ENCODE peak calls at places on chromosomes 2 and 18, in seven cellular contexts. A is HCT116, L is lower lobe of right lung, Y is psoas muscle, O is left lung, E is mesendoderm, Z is sigmoid colon. T is an unnamed sample. For H3K4me1, the result is how much of the 10 kb centered on the place peaks cover.

GRCh38 chr2:176188218-176188968 is at the start of gene HOXD1:
- DNase-seq in A (no peak), L (peak), E (peak), Y (peak), O (peak), Z (no peak), T (peak)

GRCh38 chr2:122390406-122390805 is 635.0 kb downstream of the TSN start:
- DNase-seq in O (no peak), Z (no peak), E (peak), Y (no peak), A (no peak), L (no peak), T (no peak)

GRCh38 chr2:109349555-109350430 is 220.8 kb downstream of the SH3RF3 start:
- DNase-seq in L (no peak), Y (no peak), O (no peak), Z (no peak), E (no peak), A (no peak), T (no peak)

GRCh38 chr2:196515041-196515440 is 124.5 kb upstream of the CCDC150 start:
- DNase-seq in Z (no peak), O (peak), L (no peak), E (no peak), Y (no peak), A (no peak), T (no peak)

GRCh38 chr18:3525870-3526420 is 76.0 kb downstream of the TGIF1 start:
- DNase-seq in Y (no peak), Z (no peak), L (no peak), A (no peak), O (no peak), E (peak), T (no peak)

GRCh38 chr2:152790883-152791282 is 72.5 kb downstream of the ARL6IP6 start:
- DNase-seq in O (no peak), Z (no peak), L (no peak), A (no peak), E (no peak), Y (no peak), T (no peak)

GRCh38 chr2:54360055-54360792 is 95.9 kb upstream of the SPTBN1 start:
- DNase-seq in A (no peak), Z (peak), O (no peak), Y (no peak), E (no peak), L (no peak), T (peak)

GRCh38 chr2:69926849-69927515 is 12.1 kb downstream of the MXD1 start:
- DNase-seq in Y (no peak), Z (no peak), L (no peak), E (no peak), A (no peak), O (no peak), T (no peak)

GRCh38 chr2:240201861-240202260 is 61.4 kb upstream of the OTOS start:
- DNase-seq in O (no peak), L (no peak), A (no peak), Y (no peak), E (no peak), Z (peak), T (no peak)

GRCh38 chr2:204950695-204951094 is 405.4 kb downstream of the PARD3B start:
- DNase-seq in E (no peak), O (no peak), Z (no peak), Y (no peak), A (no peak), L (no peak), T (no peak)

GRCh38 chr2:202765435-202765834 is 106.1 kb downstream of the ICA1L start:
- DNase-seq in L (peak), Z (no peak), A (no peak), E (peak), O (no peak), Y (no peak), T (no peak)

GRCh38 chr2:225670111-225670974 is 270.8 kb downstream of the NYAP2 start:
- DNase-seq in A (peak), O (no peak), Z (no peak), Y (no peak), E (peak), L (no peak), T (no peak)

GRCh38 chr2:185385157-185385556 is 353.4 kb upstream of the FSIP2 start:
- DNase-seq in Y (no peak), Z (no peak), A (no peak), E (no peak), O (no peak), L (no peak), T (no peak)

GRCh38 chr18:697771-698170 is 14.7 kb downstream of the ENOSF1 start:
- DNase-seq in Y (no peak), L (no peak), A (no peak), Z (no peak), O (no peak), E (peak), T (no peak)

GRCh38 chr2:215238485-215239098 is 73.3 kb upstream of the ATIC start:
- DNase-seq in E (no peak), A (no peak), O (no peak), Z (no peak), L (no peak), Y (no peak), T (no peak)

GRCh38 chr2:235960716-235961640 is 207.2 kb downstream of the GBX2 start:
- DNase-seq in Y (no peak), L (no peak), A (no peak), E (no peak), Z (peak), O (no peak), T (no peak)

GRCh38 chr2:86301711-86302202 is 35.7 kb downstream of the REEP1 start:
- DNase-seq in Z (no peak), A (no peak), Y (no peak), O (no peak), L (no peak), E (no peak), T (no peak)

GRCh38 chr2:205343103-205343502 is 339.2 kb upstream of the NRP2 start:
- DNase-seq in Y (no peak), O (no peak), A (no peak), E (peak), Z (no peak), L (no peak), T (no peak)

GRCh38 chr2:125535089-125535488 is 1120.9 kb upstream of the GYPC start:
- DNase-seq in O (no peak), A (no peak), L (no peak), E (no peak), Z (no peak), Y (no peak), T (no peak)

GRCh38 chr18:77114564-77115391 is 17.8 kb downstream of the MBP start:
- DNase-seq in L (peak), Y (peak), E (peak), Z (peak), A (no peak), O (peak), T (peak)

GRCh38 chr2:234861841-234862735 is 89.7 kb upstream of the SH3BP4 start:
- DNase-seq in Y (no peak), O (no peak), E (no peak), L (no peak), A (no peak), Z (no peak), T (no peak)

GRCh38 chr2:156326488-156326887 is 6.0 kb downstream of the NR4A2 start:
- DNase-seq in E (no peak), O (no peak), L (no peak), A (no peak), Z (no peak), Y (no peak), T (no peak)

GRCh38 chr18:78721281-78721949 is 258.2 kb upstream of the SALL3 start:
- DNase-seq in Y (no peak), A (no peak), Z (peak), L (no peak), O (peak), E (peak), T (no peak)

GRCh38 chr2:143068094-143068890 is 60.9 kb upstream of the ARHGAP15 start:
- DNase-seq in Z (no peak), Y (no peak), L (no peak), O (no peak), A (no peak), E (no peak), T (no peak)

GRCh38 chr2:163778045-163778753 is 42.4 kb upstream of the FIGN start:
- DNase-seq in O (no peak), Z (no peak), Y (no peak), A (peak), E (peak), L (no peak), T (no peak)

GRCh38 chr18:75129717-75130477 is 79.0 kb downstream of the PTGR3 start:
- DNase-seq in Z (no peak), Y (no peak), L (no peak), O (peak), E (no peak), A (no peak), T (no peak)

GRCh38 chr2:43839776-43840564 is 1.2 kb downstream of the ABCG8 start:
- DNase-seq in Y (no peak), O (no peak), L (no peak), Z (no peak), E (peak), A (no peak), T (no peak)

GRCh38 chr2:65349863-65350262 is 82.5 kb downstream of the SPRED2 start:
- DNase-seq in E (no peak), L (peak), A (no peak), Z (peak), Y (peak), O (no peak), T (peak)

GRCh38 chr18:60568211-60568610 is 195.6 kb upstream of the MC4R start:
- DNase-seq in E (no peak), Y (no peak), L (no peak), A (no peak), Z (no peak), O (no peak), T (no peak)

GRCh38 chr2:169452080-169452479 is 27.2 kb upstream of the BBS5 start:
- DNase-seq in Y (no peak), Z (no peak), O (no peak), E (peak), A (peak), L (no peak), T (no peak)

GRCh38 chr2:171293661-171294060 is 133.0 kb upstream of the TLK1 start:
- DNase-seq in Y (no peak), E (no peak), Z (no peak), A (no peak), L (no peak), O (no peak), T (no peak)

GRCh38 chr2:216695401-216695821 is at the start of gene IGFBP5:
- DNase-seq in A (no peak), O (no peak), Y (peak), L (peak), E (peak), Z (peak), T (peak)

GRCh38 chr2:160091381-160091780 is 29.0 kb upstream of the PLA2R1 start:
- DNase-seq in Z (no peak), O (no peak), E (no peak), L (no peak), A (no peak), Y (no peak), T (no peak)

GRCh38 chr2:12164689-12165088 is 418.3 kb downstream of the LPIN1 start:
- DNase-seq in Z (no peak), Y (no peak), L (no peak), E (no peak), A (no peak), O (no peak), T (no peak)
- H3K4me3 ChIP-seq in Z (no peak), Y (no peak), L (no peak), E (no peak), A (no peak), O (no peak), T (no peak)

DNA sequence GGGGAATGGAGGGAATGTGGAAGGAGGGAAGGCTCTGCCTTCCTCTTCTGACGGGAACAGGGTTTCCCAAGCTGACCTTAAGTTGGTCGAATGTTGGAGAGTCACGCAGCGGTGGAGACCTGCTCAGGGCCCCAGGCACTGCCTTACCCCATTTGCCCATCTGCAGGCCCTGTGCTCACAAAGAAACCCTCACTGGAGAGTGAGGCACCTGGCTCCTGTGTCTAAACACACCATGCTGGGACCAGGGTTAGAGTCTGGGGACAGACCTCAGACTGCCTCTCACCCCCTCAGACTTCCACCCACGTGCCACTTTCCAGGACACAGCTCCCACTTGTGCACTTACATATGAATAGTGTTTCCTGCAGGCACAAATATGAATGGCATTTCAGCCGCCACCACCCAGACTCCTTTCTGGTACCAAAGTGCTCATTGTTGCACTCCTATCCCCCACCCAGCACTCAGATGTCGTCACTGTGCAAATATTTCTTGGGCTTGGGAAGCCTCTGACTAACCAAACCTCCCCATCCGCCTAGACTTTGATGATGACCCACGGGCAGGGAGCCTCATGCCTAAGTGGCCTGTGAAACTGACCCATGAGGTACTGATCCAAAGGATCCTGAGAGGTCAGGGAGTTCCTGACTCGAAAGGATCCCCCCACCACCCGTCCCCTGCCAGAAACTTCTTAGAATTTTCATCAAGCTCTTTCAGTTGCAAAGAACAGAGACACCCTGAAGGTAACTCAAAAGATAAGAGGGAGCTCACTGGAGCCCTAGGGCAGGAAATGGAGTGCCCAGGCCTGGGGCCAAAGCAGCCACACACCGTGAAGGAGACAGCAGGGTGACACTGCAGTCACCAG is 78.3 kb downstream of the STPG4 start:
- DNase-seq in L (peak), E (peak), A (peak), Y (peak), O (no peak), Z (no peak), T (no peak)
- H3K4me1 ChIP-seq in L (half or more), E (under half), A (half or more), Y (under half), O (half or more), Z (half or more), T (under half)

GRCh38 chr2:232699110-232699509 is 2.0 kb downstream of the GIGYF2 start:
- DNase-seq in Y (no peak), O (no peak), L (no peak), E (peak), A (no peak), Z (no peak), T (no peak)
- H3K4me3 ChIP-seq in Y (peak), O (peak), L (peak), E (no peak), A (no peak), Z (no peak), T (no peak)

GRCh38 chr2:72146357-72147302 is 1.0 kb downstream of the CYP26B1 start:
- DNase-seq in Y (no peak), A (no peak), O (peak), L (peak), Z (peak), E (no peak), T (peak)

GRCh38 chr2:72148975-72149555 is 1.4 kb upstream of the CYP26B1 start:
- DNase-seq in O (peak), E (peak), L (no peak), Y (peak), Z (peak), A (no peak), T (peak)

GRCh38 chr2:72148391-72148974 is 821 bp upstream of the CYP26B1 start:
- DNase-seq in L (no peak), A (no peak), Y (no peak), O (no peak), E (no peak), Z (peak), T (peak)

GRCh38 chr2:72147303-72147970 is at the start of gene CYP26B1:
- DNase-seq in A (no peak), O (peak), L (peak), Y (peak), Z (peak), E (peak), T (no peak)

GRCh38 chr2:72147971-72148369 is 308 bp upstream of the CYP26B1 start:
- DNase-seq in A (no peak), O (no peak), E (no peak), L (no peak), Y (no peak), Z (no peak), T (no peak)
- H3K4me1 ChIP-seq in A (under half), O (half or more), E (under half), L (half or more), Y (half or more), Z (half or more), T (under half)

GRCh38 chr2:100924122-100924519 is 78.0 kb upstream of the RPL31 start:
- DNase-seq in E (no peak), O (no peak), Y (no peak), Z (no peak), L (no peak), A (no peak), T (no peak)
- H3K4me3 ChIP-seq in E (no peak), O (no peak), Y (no peak), Z (no peak), L (no peak), A (no peak), T (no peak)

DNA sequence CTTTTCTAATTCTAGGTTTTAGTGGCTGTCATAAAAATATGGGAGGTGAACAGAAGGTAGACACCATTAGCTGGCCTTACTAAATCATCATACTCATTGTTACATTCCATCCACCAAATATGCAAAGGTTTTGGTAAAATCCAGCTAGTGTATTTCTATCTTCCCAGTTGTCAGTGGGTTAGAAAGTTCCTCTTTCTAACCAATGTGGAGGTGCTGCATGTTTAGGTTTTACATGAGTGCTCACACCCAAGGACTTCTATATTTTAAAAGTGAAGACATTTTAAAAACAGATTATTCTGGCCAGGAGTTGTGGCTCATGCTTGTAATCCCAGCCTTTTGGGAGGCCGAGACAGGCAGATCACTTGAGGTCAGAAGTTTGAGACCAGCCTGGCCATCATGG is 5.9 kb downstream of the ALPP start:
- DNase-seq in L (no peak), A (no peak), Y (no peak), O (no peak), Z (no peak), E (no peak), T (no peak)
- H3K4me1 ChIP-seq in L (under half), A (under half), Y (under half), O (under half), Z (under half), E (under half), T (under half)

GRCh38 chr2:174593574-174594203 is 3.9 kb downstream of the WIPF1 start:
- DNase-seq in Z (no peak), L (no peak), E (peak), Y (no peak), A (no peak), O (no peak), T (no peak)

GRCh38 chr2:174590928-174591648 is 6.5 kb downstream of the WIPF1 start:
- DNase-seq in O (no peak), L (no peak), E (peak), Y (no peak), A (no peak), Z (no peak), T (no peak)

GRCh38 chr2:174593041-174593440 is 4.6 kb downstream of the WIPF1 start:
- DNase-seq in Z (no peak), L (no peak), Y (no peak), E (no peak), A (no peak), O (no peak), T (no peak)

GRCh38 chr2:174590346-174590745 is 7.3 kb downstream of the WIPF1 start:
- DNase-seq in E (no peak), Y (no peak), L (no peak), O (no peak), Z (no peak), A (no peak), T (no peak)

GRCh38 chr2:174591740-174592139 is 5.9 kb downstream of the WIPF1 start:
- DNase-seq in A (no peak), Y (no peak), O (no peak), L (no peak), E (no peak), Z (no peak), T (no peak)
- H3K4me3 ChIP-seq in A (no peak), Y (no peak), O (no peak), L (no peak), E (no peak), Z (no peak), T (no peak)

GRCh38 chr2:134206029-134206428 is 47.8 kb upstream of the MGAT5 start:
- DNase-seq in Z (no peak), O (no peak), L (no peak), A (no peak), Y (no peak), E (peak), T (no peak)
- H3K4me1 ChIP-seq in Z (under half), O (under half), L (under half), A (under half), Y (under half), E (under half), T (under half)